ENCODE peak calls at places on chromosome 11, in nine cellular contexts. T is activated T-cell treated with anti-CD3 and anti-CD28 coated beads, Interleukin-2, amount 50 U/mL, for 1 hour; M is stromal cell of bone marrow; F is ELF-1; Z is NCI-H345; P is sigmoid colon; U is right cardiac atrium; Q is aorta; Y is iPS-NIHi11. H is an unnamed sample.

GRCh38 chr11:57499413-57499982 is 16.0 kb downstream of the SLC43A1 start:
- DNase-seq in Y (peak), Q (peak), U (peak), T (no peak), M (peak), F (peak), P (peak), Z (peak), H (peak)

GRCh38 chr11:33383075-33383919 is 126.1 kb downstream of the HIPK3 start:
- DNase-seq in P (no peak), Z (no peak), U (no peak), Q (no peak), Y (no peak), F (no peak), M (peak), T (no peak), H (no peak)

GRCh38 chr11:92843455-92843854 is 126.0 kb upstream of the MTNR1B start:
- DNase-seq in F (no peak), Q (no peak), Z (peak), Y (no peak), P (no peak), T (no peak), U (no peak), M (no peak), H (no peak)

GRCh38 chr11:74687237-74688005 is 43.8 kb downstream of the CHRDL2 start:
- DNase-seq in Q (peak), F (peak), T (no peak), U (peak), M (peak), Y (no peak), Z (no peak), P (no peak), H (no peak)

GRCh38 chr11:12421386-12421785 is 44.0 kb downstream of the PARVA start:
- DNase-seq in T (no peak), Z (no peak), U (no peak), F (no peak), Q (no peak), Y (no peak), M (no peak), P (no peak), H (no peak)

GRCh38 chr11:34240150-34240494 is 117.7 kb downstream of the ABTB2 start:
- DNase-seq in T (no peak), U (no peak), F (no peak), Y (no peak), Q (no peak), M (no peak), Z (no peak), P (no peak), H (no peak)

GRCh38 chr11:94153320-94153719 is 24.7 kb downstream of the PANX1 start:
- DNase-seq in F (no peak), Q (no peak), Z (no peak), U (no peak), Y (no peak), M (no peak), P (no peak), T (no peak), H (no peak)

GRCh38 chr11:119363874-119364590 is 17.5 kb downstream of the USP2 start:
- DNase-seq in M (no peak), U (peak), P (peak), F (peak), Z (peak), T (peak), Q (no peak), Y (peak), H (no peak)

H was measured in GM04504.